ENCODE peak calls at places on chromosomes 2 and 18, in five cellular contexts. B is K562, P is HCT116, I is A549, T is HepG2. F is an unnamed sample.

GRCh38 chr2:234593636-234594035 is 96.8 kb upstream of the ARL4C start:
- DNase-seq in B (no peak), I (no peak), P (no peak), T (no peak), F (no peak)

GRCh38 chr2:129188451-129188850 is 791.0 kb upstream of the RAB6C start:
- DNase-seq in P (no peak), B (no peak), I (no peak), T (no peak), F (no peak)

GRCh38 chr2:202426751-202427150 is 50.6 kb downstream of the BMPR2 start:
- DNase-seq in P (no peak), B (no peak), I (no peak), T (no peak), F (no peak)

GRCh38 chr2:142756430-142756829 is 121.0 kb upstream of the KYNU start:
- DNase-seq in B (no peak), P (no peak), I (no peak), T (no peak), F (no peak)

GRCh38 chr2:46363535-46364170 is 66.4 kb downstream of the EPAS1 start:
- DNase-seq in T (no peak), P (no peak), B (no peak), I (no peak), F (no peak)

GRCh38 chr2:27489498-27490397 is at the start of gene IFT172:
- DNase-seq in I (peak; percentile 98), B (peak; percentile 99), P (peak; percentile 99), T (peak; percentile 100), F (peak; percentile 100)

GRCh38 chr2:240946654-240947053 is 40.5 kb downstream of the CROCC2 start:
- DNase-seq in T (no peak), P (no peak), I (no peak), B (no peak), F (no peak)

GRCh38 chr2:215401896-215402379 is 33.9 kb downstream of the FN1 start:
- DNase-seq in P (no peak), I (no peak), T (no peak), B (no peak), F (no peak)

GRCh38 chr2:56184500-56184996 is 758 bp downstream of the CCDC85A start:
- DNase-seq in I (peak; percentile 17), B (no peak), T (no peak), P (no peak), F (no peak)

GRCh38 chr2:12267042-12267441 is 449.7 kb upstream of the TRIB2 start:
- DNase-seq in I (no peak), B (no peak), P (no peak), T (no peak), F (no peak)

GRCh38 chr2:241261628-241262027 is 53.8 kb downstream of the HDLBP start:
- DNase-seq in T (no peak), I (no peak), P (no peak), B (no peak), F (no peak)

GRCh38 chr2:58594762-58595161 is 353.6 kb upstream of the FANCL start:
- DNase-seq in B (no peak), T (no peak), P (no peak), I (no peak), F (no peak)

GRCh38 chr2:45963816-45964215 is 312.3 kb downstream of the PRKCE start:
- DNase-seq in T (no peak), I (no peak), P (peak; percentile 66), B (no peak), F (no peak)

GRCh38 chr2:227939271-227940027 is 68.0 kb downstream of the DAW1 start:
- DNase-seq in P (peak; percentile 60), I (peak; percentile 15), B (no peak), T (peak; percentile 60), F (peak; percentile 70)

GRCh38 chr2:240560084-240560479 is at the start of gene DUSP28:
- DNase-seq in P (peak; percentile 72), B (peak; percentile 86), I (peak; percentile 82), T (peak; percentile 83), F (peak; percentile 95)

GRCh38 chr18:71405142-71405806 is 1116.4 kb downstream of the SOCS6 start:
- DNase-seq in P (no peak), I (no peak), T (no peak), B (no peak), F (no peak)

GRCh38 chr2:222861411-222862067 is 703 bp downstream of the ACSL3 start:
- DNase-seq in T (no peak), P (no peak), I (no peak), B (peak; percentile 18), F (peak; percentile 52)

GRCh38 chr2:239826376-239826775 is 198.8 kb downstream of the NDUFA10 start:
- DNase-seq in T (no peak), I (no peak), P (no peak), B (no peak), F (no peak)

DNA sequence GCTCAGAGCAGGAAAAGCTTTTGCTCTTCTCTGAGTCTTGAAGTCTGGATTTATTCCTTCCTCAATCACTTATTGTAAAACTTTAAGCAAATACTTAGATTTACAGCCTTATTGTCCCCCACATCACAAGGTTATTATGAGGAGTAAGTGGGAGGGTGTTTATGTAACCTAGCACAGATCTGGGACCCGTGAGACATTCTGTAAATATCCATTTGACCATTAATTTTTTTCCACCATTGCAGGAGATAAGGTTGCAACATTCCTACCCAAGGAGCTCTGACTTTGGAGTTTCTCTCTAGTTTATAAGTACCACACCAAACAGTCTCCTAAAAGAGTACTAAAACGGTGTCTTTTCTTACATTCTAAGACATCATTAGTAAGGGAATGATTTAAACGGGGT is 52.1 kb upstream of the CTIF start:
- DNase-seq in B (no peak), P (no peak), I (no peak), T (no peak), F (no peak)
- TF ChIP-seq CTCF in B (no peak), P (no peak), I (no peak), T (no peak), F (no peak)

DNA sequence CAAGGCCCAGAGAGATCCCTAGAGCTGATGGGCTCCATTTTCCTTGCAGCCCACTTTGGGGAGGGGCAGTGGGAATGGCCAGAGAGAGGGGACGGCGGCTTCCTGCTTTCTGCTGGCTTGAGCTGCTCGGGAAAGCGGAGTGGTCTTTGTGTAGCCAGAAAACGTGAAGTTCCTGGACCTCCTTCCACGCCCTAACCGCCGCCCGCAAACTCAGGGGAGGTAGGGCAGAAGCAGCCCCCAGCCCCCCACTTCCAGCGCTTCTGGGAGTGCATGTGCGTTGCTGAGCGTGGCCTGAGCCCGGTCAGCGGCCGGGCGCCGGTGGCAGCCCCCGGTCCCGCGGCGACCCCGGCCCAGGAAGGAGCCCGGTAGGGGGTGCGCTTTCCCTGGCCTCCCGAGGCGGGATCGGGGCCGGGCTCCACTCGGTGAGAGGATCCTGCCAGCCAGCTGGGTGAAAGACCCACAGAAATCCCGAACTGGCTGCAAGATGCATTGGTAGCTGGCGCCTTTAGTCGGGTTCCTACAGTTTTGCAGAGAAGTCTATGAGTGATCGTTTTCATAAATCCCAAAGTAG is 25.3 kb upstream of the BOD1L2 start:
- DNase-seq in I (no peak), B (no peak), T (no peak), P (no peak), F (no peak)
- TF ChIP-seq MAX in I (no peak), B (no peak), T (no peak), P (no peak), F (no peak)

GRCh38 chr2:161004379-161004778 is 155.8 kb upstream of the TANK start:
- DNase-seq in P (peak; percentile 4), B (no peak), I (peak; percentile 5), T (no peak), F (peak; percentile 12)
- TF ChIP-seq POLR2A in P (no peak), B (no peak), I (no peak), T (no peak), F (no peak)

GRCh38 chr2:148240838-148241237 is 219.9 kb downstream of the MBD5 start:
- DNase-seq in P (no peak), I (no peak), B (no peak), T (no peak), F (no peak)

GRCh38 chr2:148237911-148238310 is 217.0 kb downstream of the MBD5 start:
- DNase-seq in I (no peak), P (no peak), T (no peak), B (no peak), F (no peak)

GRCh38 chr2:148234143-148234542 is 213.3 kb downstream of the MBD5 start:
- DNase-seq in B (no peak), T (no peak), I (no peak), P (no peak), F (no peak)

GRCh38 chr2:148238561-148238960 is 217.7 kb downstream of the MBD5 start:
- DNase-seq in I (no peak), T (no peak), P (no peak), B (no peak), F (no peak)
- TF ChIP-seq CTCF in I (no peak), T (no peak), P (no peak), B (no peak), F (no peak)

DNA sequence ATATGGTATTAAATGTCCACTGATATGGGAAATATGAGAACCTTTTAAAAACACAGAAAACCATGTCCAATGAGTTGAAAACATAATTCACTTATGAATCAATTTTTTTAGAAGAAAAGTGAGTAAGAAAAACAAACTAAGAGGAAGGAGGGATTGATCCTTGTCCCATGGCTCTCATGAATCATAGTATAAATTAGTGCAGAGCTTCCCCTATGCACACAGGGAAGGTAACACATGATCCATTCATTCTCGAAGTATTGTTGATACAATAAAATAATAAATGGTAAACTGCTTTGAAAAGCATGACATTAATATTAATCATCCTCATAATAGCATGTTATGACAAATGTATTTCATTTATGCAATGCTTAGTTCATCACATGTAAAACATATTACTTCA is 872.0 kb upstream of the CNTNAP5 start:
- DNase-seq in P (no peak), B (no peak), I (no peak), T (no peak), F (no peak)
- TF ChIP-seq MAX in P (no peak), B (no peak), I (no peak), T (no peak), F (no peak)

DNA sequence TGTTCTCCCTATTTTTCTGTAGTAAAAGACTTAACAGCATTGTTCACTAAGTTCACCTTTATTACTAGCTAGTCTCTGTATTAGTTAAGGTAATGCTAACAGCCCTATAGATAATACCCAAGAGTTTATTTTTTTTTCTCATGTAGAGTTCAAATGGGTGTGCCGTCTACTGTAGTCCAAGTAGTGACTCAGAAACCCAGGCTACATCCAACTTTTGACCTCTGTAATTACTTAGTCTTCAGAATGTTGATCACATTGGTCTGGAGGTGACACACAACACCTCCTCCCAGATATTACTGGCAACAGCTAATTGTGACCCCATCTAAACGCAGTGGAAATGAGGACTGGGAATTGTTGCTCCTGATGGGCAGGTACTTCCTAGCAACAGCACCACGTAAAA is 7.7 kb downstream of the COQ10B start:
- DNase-seq in B (no peak), P (no peak), I (no peak), T (no peak), F (no peak)
- TF ChIP-seq POLR2A in B (no peak), P (no peak), I (no peak), T (no peak), F (no peak)

DNA sequence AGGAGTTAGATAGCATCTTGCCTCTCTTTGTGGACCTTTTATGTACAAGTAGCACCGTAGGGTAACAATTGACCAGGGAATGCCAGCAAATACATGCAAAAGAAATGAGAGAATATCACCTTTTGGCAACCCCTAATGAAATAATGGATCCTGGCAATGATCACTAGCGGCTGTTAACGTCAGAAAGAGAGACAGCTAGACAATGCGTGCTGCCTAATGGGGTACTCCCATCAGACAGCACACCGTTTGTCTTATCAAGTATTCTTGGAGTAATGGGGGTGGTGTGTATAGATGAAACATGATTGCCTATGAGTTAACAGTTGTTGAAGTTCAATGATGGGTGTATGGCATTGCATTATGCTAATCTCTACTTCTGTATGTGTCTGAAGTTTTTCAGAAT is 1.6 kb downstream of the ELAC1 start:
- DNase-seq in T (no peak), I (no peak), B (no peak), P (no peak), F (no peak)
- TF ChIP-seq CTCF in T (no peak), I (no peak), B (no peak), P (no peak), F (no peak)

GRCh38 chr2:203669820-203670219 is 36.6 kb upstream of the CD28 start:
- DNase-seq in I (no peak), B (no peak), P (no peak), T (no peak), F (no peak)
- TF ChIP-seq MAX in I (no peak), B (no peak), P (no peak), T (no peak), F (no peak)